ENCODE peak calls at places on chromosomes 16 and 17, in eight cellular contexts. One of them, this sample, is unnamed.

GRCh38 chr16:31148281-31148728 is 1.6 kb downstream of the PRSS36 start:
- DNase-seq in mucosa of descending colon: peak
- DNase-seq in progenitor cell of endocrine pancreas: no peak
- DNase-seq in pancreas: peak
- DNase-seq in bronchial epithelial cell: peak
- DNase-seq in adrenal gland: no peak
- DNase-seq in upper lobe of right lung: peak
- DNase-seq in fibroblast of mammary gland: no peak
- DNase-seq in this sample: no peak

GRCh38 chr17:7355053-7355452 is at the start of gene TMEM95:
- DNase-seq in fibroblast of mammary gland: no peak
- DNase-seq in upper lobe of right lung: peak
- DNase-seq in mucosa of descending colon: no peak
- DNase-seq in pancreas: no peak
- DNase-seq in progenitor cell of endocrine pancreas: no peak
- DNase-seq in adrenal gland: peak
- DNase-seq in bronchial epithelial cell: peak
- DNase-seq in this sample: no peak

GRCh38 chr16:49127103-49127502 is 154.5 kb downstream of the CBLN1 start:
- DNase-seq in upper lobe of right lung: no peak
- DNase-seq in progenitor cell of endocrine pancreas: no peak
- DNase-seq in pancreas: no peak
- DNase-seq in bronchial epithelial cell: peak
- DNase-seq in mucosa of descending colon: no peak
- DNase-seq in adrenal gland: no peak
- DNase-seq in fibroblast of mammary gland: no peak
- DNase-seq in this sample: no peak

GRCh38 chr17:69574257-69575197 is 160.0 kb downstream of the MAP2K6 start:
- DNase-seq in pancreas: no peak
- DNase-seq in progenitor cell of endocrine pancreas: no peak
- DNase-seq in fibroblast of mammary gland: peak
- DNase-seq in adrenal gland: no peak
- DNase-seq in upper lobe of right lung: no peak
- DNase-seq in bronchial epithelial cell: no peak
- DNase-seq in mucosa of descending colon: no peak
- DNase-seq in this sample: peak

GRCh38 chr17:80833952-80834895 is 157.4 kb upstream of the CHMP6 start:
- DNase-seq in bronchial epithelial cell: no peak
- DNase-seq in adrenal gland: peak
- DNase-seq in progenitor cell of endocrine pancreas: no peak
- DNase-seq in upper lobe of right lung: peak
- DNase-seq in pancreas: peak
- DNase-seq in fibroblast of mammary gland: peak
- DNase-seq in mucosa of descending colon: peak
- DNase-seq in this sample: peak

GRCh38 chr17:8499171-8499570 is 63.5 kb downstream of the NDEL1 start:
- DNase-seq in bronchial epithelial cell: no peak
- DNase-seq in adrenal gland: no peak
- DNase-seq in progenitor cell of endocrine pancreas: no peak
- DNase-seq in upper lobe of right lung: peak
- DNase-seq in fibroblast of mammary gland: no peak
- DNase-seq in pancreas: no peak
- DNase-seq in mucosa of descending colon: no peak
- DNase-seq in this sample: no peak

GRCh38 chr16:30924797-30925645 is 1.6 kb downstream of the FBXL19 start:
- DNase-seq in adrenal gland: no peak
- DNase-seq in bronchial epithelial cell: no peak
- DNase-seq in mucosa of descending colon: no peak
- DNase-seq in pancreas: no peak
- DNase-seq in fibroblast of mammary gland: no peak
- DNase-seq in progenitor cell of endocrine pancreas: no peak
- DNase-seq in upper lobe of right lung: no peak
- DNase-seq in this sample: no peak

GRCh38 chr16:22370038-22370541 is 4.3 kb downstream of the CDR2 start:
- DNase-seq in mucosa of descending colon: no peak
- DNase-seq in upper lobe of right lung: no peak
- DNase-seq in fibroblast of mammary gland: peak
- DNase-seq in pancreas: no peak
- DNase-seq in adrenal gland: no peak
- DNase-seq in bronchial epithelial cell: no peak
- DNase-seq in progenitor cell of endocrine pancreas: no peak
- DNase-seq in this sample: peak

GRCh38 chr17:37239690-37240344 is 136.0 kb upstream of the C17orf78 start:
- DNase-seq in upper lobe of right lung: no peak
- DNase-seq in adrenal gland: peak
- DNase-seq in bronchial epithelial cell: peak
- DNase-seq in mucosa of descending colon: no peak
- DNase-seq in pancreas: no peak
- DNase-seq in fibroblast of mammary gland: peak
- DNase-seq in progenitor cell of endocrine pancreas: no peak
- DNase-seq in this sample: peak

GRCh38 chr16:12497558-12497957 is 306.1 kb downstream of the CPPED1 start:
- DNase-seq in adrenal gland: no peak
- DNase-seq in pancreas: no peak
- DNase-seq in bronchial epithelial cell: no peak
- DNase-seq in fibroblast of mammary gland: no peak
- DNase-seq in progenitor cell of endocrine pancreas: no peak
- DNase-seq in upper lobe of right lung: no peak
- DNase-seq in mucosa of descending colon: no peak
- DNase-seq in this sample: no peak

GRCh38 chr17:9217151-9218067 is 196.1 kb downstream of the NTN1 start:
- DNase-seq in adrenal gland: peak
- DNase-seq in pancreas: no peak
- DNase-seq in upper lobe of right lung: no peak
- DNase-seq in mucosa of descending colon: no peak
- DNase-seq in fibroblast of mammary gland: peak
- DNase-seq in progenitor cell of endocrine pancreas: no peak
- DNase-seq in bronchial epithelial cell: peak
- DNase-seq in this sample: peak

GRCh38 chr17:57879437-57880085 is 29.7 kb upstream of the MRPS23 start:
- DNase-seq in mucosa of descending colon: no peak
- DNase-seq in fibroblast of mammary gland: no peak
- DNase-seq in adrenal gland: no peak
- DNase-seq in bronchial epithelial cell: no peak
- DNase-seq in progenitor cell of endocrine pancreas: no peak
- DNase-seq in pancreas: no peak
- DNase-seq in upper lobe of right lung: no peak
- DNase-seq in this sample: no peak

GRCh38 chr16:19168173-19169080 is at the start of gene SYT17:
- DNase-seq in mucosa of descending colon: peak
- DNase-seq in progenitor cell of endocrine pancreas: peak
- DNase-seq in adrenal gland: no peak
- DNase-seq in fibroblast of mammary gland: no peak
- DNase-seq in upper lobe of right lung: peak
- DNase-seq in bronchial epithelial cell: no peak
- DNase-seq in pancreas: peak
- DNase-seq in this sample: no peak

GRCh38 chr16:11534262-11534661 is 52.5 kb downstream of the LITAF start:
- DNase-seq in upper lobe of right lung: no peak
- DNase-seq in progenitor cell of endocrine pancreas: no peak
- DNase-seq in bronchial epithelial cell: no peak
- DNase-seq in fibroblast of mammary gland: peak
- DNase-seq in pancreas: no peak
- DNase-seq in adrenal gland: no peak
- DNase-seq in mucosa of descending colon: no peak
- DNase-seq in this sample: peak

GRCh38 chr17:55577011-55577586 is 65.8 kb upstream of the SMIM36 start:
- DNase-seq in pancreas: no peak
- DNase-seq in progenitor cell of endocrine pancreas: no peak
- DNase-seq in bronchial epithelial cell: no peak
- DNase-seq in mucosa of descending colon: no peak
- DNase-seq in upper lobe of right lung: no peak
- DNase-seq in adrenal gland: peak
- DNase-seq in fibroblast of mammary gland: peak
- DNase-seq in this sample: peak

GRCh38 chr16:54135361-54136275 is 151.0 kb downstream of the IRX3 start:
- DNase-seq in progenitor cell of endocrine pancreas: no peak
- DNase-seq in pancreas: no peak
- DNase-seq in bronchial epithelial cell: peak
- DNase-seq in mucosa of descending colon: no peak
- DNase-seq in fibroblast of mammary gland: peak
- DNase-seq in upper lobe of right lung: no peak
- DNase-seq in adrenal gland: no peak
- DNase-seq in this sample: peak

GRCh38 chr16:7590934-7591333 is 258.3 kb downstream of the RBFOX1 start:
- DNase-seq in fibroblast of mammary gland: no peak
- DNase-seq in adrenal gland: no peak
- DNase-seq in progenitor cell of endocrine pancreas: no peak
- DNase-seq in bronchial epithelial cell: no peak
- DNase-seq in mucosa of descending colon: no peak
- DNase-seq in pancreas: no peak
- DNase-seq in upper lobe of right lung: no peak
- DNase-seq in this sample: no peak

DNA sequence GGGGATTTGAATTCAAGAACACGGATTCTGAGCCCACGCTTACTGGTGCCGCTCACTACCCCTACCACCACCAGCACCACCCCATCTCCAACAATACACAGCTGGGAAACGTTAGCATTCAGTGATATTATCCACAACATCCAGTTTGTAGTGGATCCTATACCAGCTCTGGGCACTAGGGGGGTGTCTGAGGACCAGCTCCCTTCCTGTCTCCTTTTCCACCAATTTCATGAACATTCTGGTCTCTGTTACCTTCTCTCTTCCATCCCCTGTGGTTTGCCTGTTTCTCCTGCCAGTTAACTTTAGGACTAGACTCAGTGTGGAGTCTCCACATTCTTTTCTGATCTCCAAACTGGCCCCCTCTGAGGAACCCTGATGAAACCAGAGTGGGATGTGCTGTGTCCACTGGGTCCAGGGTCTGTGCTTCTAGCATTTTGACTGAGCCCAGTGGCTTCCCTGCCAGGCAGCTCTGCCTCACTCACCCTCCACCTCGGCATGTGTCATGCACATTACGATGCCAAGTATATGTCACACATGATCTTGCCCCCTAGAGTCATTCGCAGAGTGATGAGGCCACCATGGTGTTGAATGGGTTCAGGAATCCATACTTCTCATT is 187.0 kb upstream of the CDH13 start:
- DNase-seq in bronchial epithelial cell: no peak
- DNase-seq in progenitor cell of endocrine pancreas: no peak
- DNase-seq in pancreas: no peak
- DNase-seq in upper lobe of right lung: no peak
- DNase-seq in adrenal gland: no peak
- DNase-seq in mucosa of descending colon: no peak
- DNase-seq in fibroblast of mammary gland: no peak
- DNase-seq in this sample: peak
- TF ChIP-seq CTCF in bronchial epithelial cell: peak
- TF ChIP-seq CTCF in progenitor cell of endocrine pancreas: peak
- TF ChIP-seq CTCF in pancreas: no peak
- TF ChIP-seq CTCF in upper lobe of right lung: peak
- TF ChIP-seq CTCF in adrenal gland: no peak
- TF ChIP-seq CTCF in mucosa of descending colon: no peak
- TF ChIP-seq CTCF in fibroblast of mammary gland: peak
- TF ChIP-seq CTCF in this sample: peak

GRCh38 chr17:44221072-44221861 is 1.8 kb upstream of the UBTF start:
- DNase-seq in adrenal gland: peak
- DNase-seq in progenitor cell of endocrine pancreas: peak
- DNase-seq in pancreas: peak
- DNase-seq in upper lobe of right lung: peak
- DNase-seq in mucosa of descending colon: peak
- DNase-seq in fibroblast of mammary gland: peak
- DNase-seq in bronchial epithelial cell: peak
- DNase-seq in this sample: peak
- TF ChIP-seq CTCF in adrenal gland: no peak
- TF ChIP-seq CTCF in progenitor cell of endocrine pancreas: no peak
- TF ChIP-seq CTCF in pancreas: no peak
- TF ChIP-seq CTCF in upper lobe of right lung: no peak
- TF ChIP-seq CTCF in mucosa of descending colon: no peak
- TF ChIP-seq CTCF in fibroblast of mammary gland: no peak
- TF ChIP-seq CTCF in bronchial epithelial cell: no peak
- TF ChIP-seq CTCF in this sample: no peak

GRCh38 chr17:3845754-3846738 is at the start of gene NCBP3:
- DNase-seq in adrenal gland: peak
- DNase-seq in pancreas: peak
- DNase-seq in mucosa of descending colon: peak
- DNase-seq in bronchial epithelial cell: peak
- DNase-seq in upper lobe of right lung: peak
- DNase-seq in fibroblast of mammary gland: peak
- DNase-seq in progenitor cell of endocrine pancreas: peak
- DNase-seq in this sample: peak
- TF ChIP-seq CTCF in adrenal gland: peak
- TF ChIP-seq CTCF in pancreas: peak
- TF ChIP-seq CTCF in mucosa of descending colon: peak
- TF ChIP-seq CTCF in bronchial epithelial cell: peak
- TF ChIP-seq CTCF in upper lobe of right lung: peak
- TF ChIP-seq CTCF in fibroblast of mammary gland: no peak
- TF ChIP-seq CTCF in progenitor cell of endocrine pancreas: peak
- TF ChIP-seq CTCF in this sample: peak

GRCh38 chr17:19935169-19935568 is 42.5 kb downstream of the AKAP10 start:
- DNase-seq in fibroblast of mammary gland: peak
- DNase-seq in mucosa of descending colon: no peak
- DNase-seq in bronchial epithelial cell: peak
- DNase-seq in progenitor cell of endocrine pancreas: no peak
- DNase-seq in pancreas: no peak
- DNase-seq in upper lobe of right lung: no peak
- DNase-seq in adrenal gland: no peak
- DNase-seq in this sample: no peak
- TF ChIP-seq CTCF in fibroblast of mammary gland: no peak
- TF ChIP-seq CTCF in mucosa of descending colon: no peak
- TF ChIP-seq CTCF in bronchial epithelial cell: no peak
- TF ChIP-seq CTCF in progenitor cell of endocrine pancreas: no peak
- TF ChIP-seq CTCF in pancreas: no peak
- TF ChIP-seq CTCF in upper lobe of right lung: no peak
- TF ChIP-seq CTCF in adrenal gland: no peak
- TF ChIP-seq CTCF in this sample: no peak

This sample was measured in fibroblast of pulmonary artery.